ENCODE peak calls at places on chromosomes 11 and 22, in four cellular contexts. V, Z, N and O are unnamed samples.

GRCh38 chr22:27405672-27406388 is 395.7 kb downstream of the MN1 start:
- DNase-seq in V (peak; percentile 84), Z (peak; percentile 65), N (peak; percentile 45), O (no peak)

GRCh38 chr11:121293276-121293569 is 652 bp downstream of the SC5D start:
- DNase-seq in V (no peak), Z (no peak), N (peak; percentile 31), O (no peak)

GRCh38 chr11:7622731-7623130 is 50.6 kb downstream of the CYB5R2 start:
- DNase-seq in V (no peak), Z (no peak), N (no peak), O (no peak)

GRCh38 chr22:37632174-37633081 is 7.0 kb upstream of the SH3BP1 start:
- DNase-seq in V (no peak), Z (no peak), N (no peak), O (no peak)

GRCh38 chr11:70860855-70861254 is 391.5 kb downstream of the SHANK2 start:
- DNase-seq in V (no peak), Z (no peak), N (no peak), O (no peak)

GRCh38 chr11:57344826-57345225 is 6.7 kb downstream of the P2RX3 start:
- DNase-seq in V (no peak), Z (no peak), N (no peak), O (no peak)

GRCh38 chr11:120682866-120683265 is 171.3 kb downstream of the GRIK4 start:
- DNase-seq in V (no peak), Z (no peak), N (peak; percentile 82), O (no peak)

GRCh38 chr11:114298701-114299090 is 2.5 kb downstream of the NNMT start:
- DNase-seq in V (no peak), Z (no peak), N (no peak), O (no peak)

GRCh38 chr11:121595717-121596156 is 143.0 kb upstream of the SORL1-AS1 start:
- DNase-seq in V (no peak), Z (peak; percentile 99), N (peak; percentile 100), O (no peak)

GRCh38 chr11:10322401-10322800 is 17.5 kb downstream of the ADM start:
- DNase-seq in V (no peak), Z (no peak), N (no peak), O (no peak)

GRCh38 chr11:76700177-76701100 is 29.9 kb upstream of the LRRC32 start:
- DNase-seq in V (no peak), Z (peak; percentile 72), N (peak; percentile 97), O (no peak)

GRCh38 chr11:14015711-14016110 is 53.2 kb downstream of the SPON1 start:
- DNase-seq in V (peak; percentile 37), Z (peak; percentile 51), N (peak; percentile 81), O (no peak)

GRCh38 chr22:50157976-50158375 is 12.6 kb upstream of the PANX2 start:
- DNase-seq in V (peak; percentile 79), Z (peak; percentile 79), N (no peak), O (no peak)

GRCh38 chr11:68546555-68546954 is 86.0 kb downstream of the PPP6R3 start:
- DNase-seq in V (no peak), Z (peak; percentile 14), N (peak; percentile 47), O (no peak)

GRCh38 chr22:37742374-37743092 is 45.7 kb downstream of the TRIOBP start:
- DNase-seq in V (peak; percentile 71), Z (peak; percentile 92), N (peak; percentile 91), O (no peak)

GRCh38 chr11:131684111-131685060 is 314.0 kb downstream of the NTM start:
- DNase-seq in V (no peak), Z (no peak), N (no peak), O (no peak)

GRCh38 chr11:110090466-110091026 is 2.6 kb upstream of the ZC3H12C start:
- DNase-seq in V (no peak), Z (no peak), N (no peak), O (no peak)

GRCh38 chr22:41995211-41995610 is 3.4 kb upstream of the WBP2NL start:
- DNase-seq in V (no peak), Z (no peak), N (no peak), O (peak; percentile 15)

GRCh38 chr22:35299217-35299716 is 427 bp upstream of the TOM1 start:
- DNase-seq in V (no peak), Z (peak; percentile 16), N (no peak), O (no peak)

GRCh38 chr11:9562716-9563115 is 10.8 kb upstream of the WEE1 start:
- DNase-seq in V (no peak), Z (peak; percentile 62), N (no peak), O (no peak)

GRCh38 chr11:132563050-132563449 is 969.3 kb downstream of the OPCML start:
- DNase-seq in V (no peak), Z (no peak), N (no peak), O (no peak)

GRCh38 chr11:86162257-86162656 is 82.3 kb upstream of the EED start:
- DNase-seq in V (no peak), Z (peak; percentile 81), N (peak; percentile 93), O (no peak)

GRCh38 chr11:112157274-112157766 is 6.6 kb downstream of the IL18 start:
- DNase-seq in V (peak; percentile 51), Z (peak; percentile 99), N (peak; percentile 100), O (no peak)

GRCh38 chr11:79896258-79896657 is 455.4 kb upstream of the TENM4 start:
- DNase-seq in V (no peak), Z (peak; percentile 68), N (peak; percentile 48), O (no peak)

GRCh38 chr11:112159098-112159761 is 4.7 kb downstream of the IL18 start:
- DNase-seq in V (peak; percentile 18), Z (no peak), N (no peak), O (no peak)

GRCh38 chr22:25281675-25282345 is 62.4 kb downstream of the CRYBB2 start:
- DNase-seq in V (no peak), Z (no peak), N (no peak), O (no peak)

GRCh38 chr11:108220721-108221346 is 1.6 kb downstream of the NPAT start:
- DNase-seq in V (no peak), Z (no peak), N (no peak), O (no peak)

GRCh38 chr11:126702987-126703386 is 297.6 kb downstream of the KIRREL3 start:
- DNase-seq in V (no peak), Z (no peak), N (no peak), O (no peak)

GRCh38 chr22:35315855-35316745 is 16.4 kb downstream of the TOM1 start:
- DNase-seq in V (no peak), Z (peak; percentile 66), N (no peak), O (no peak)

GRCh38 chr22:43127166-43127908 is 15.9 kb downstream of the MCAT start:
- DNase-seq in V (peak; percentile 91), Z (peak; percentile 84), N (no peak), O (no peak)

GRCh38 chr11:62909107-62909894 is 11.9 kb downstream of the CHRM1 start:
- DNase-seq in V (peak; percentile 73), Z (peak; percentile 68), N (peak; percentile 73), O (no peak)
- TF ChIP-seq CTCF in V (peak; percentile 63), Z (peak; percentile 58), N (peak; percentile 72), O (peak; percentile 80)

GRCh38 chr11:44315947-44316387 is 6.0 kb upstream of the ALX4 start:
- DNase-seq in V (no peak), Z (no peak), N (peak; percentile 22), O (no peak)
- TF ChIP-seq CTCF in V (no peak), Z (no peak), N (no peak), O (peak; percentile 50)

GRCh38 chr11:12639388-12639787 is 34.8 kb upstream of the TEAD1 start:
- DNase-seq in V (no peak), Z (no peak), N (no peak), O (no peak)

GRCh38 chr11:12640355-12640754 is 33.9 kb upstream of the TEAD1 start:
- DNase-seq in V (no peak), Z (no peak), N (no peak), O (no peak)

GRCh38 chr11:12643029-12643428 is 31.2 kb upstream of the TEAD1 start:
- DNase-seq in V (no peak), Z (no peak), N (no peak), O (no peak)

GRCh38 chr11:12640926-12641849 is 33.0 kb upstream of the TEAD1 start:
- DNase-seq in V (no peak), Z (no peak), N (no peak), O (no peak)

GRCh38 chr11:12642040-12642439 is 32.2 kb upstream of the TEAD1 start:
- DNase-seq in V (no peak), Z (no peak), N (peak; percentile 68), O (no peak)
- TF ChIP-seq CTCF in V (no peak), Z (no peak), N (no peak), O (no peak)

DNA sequence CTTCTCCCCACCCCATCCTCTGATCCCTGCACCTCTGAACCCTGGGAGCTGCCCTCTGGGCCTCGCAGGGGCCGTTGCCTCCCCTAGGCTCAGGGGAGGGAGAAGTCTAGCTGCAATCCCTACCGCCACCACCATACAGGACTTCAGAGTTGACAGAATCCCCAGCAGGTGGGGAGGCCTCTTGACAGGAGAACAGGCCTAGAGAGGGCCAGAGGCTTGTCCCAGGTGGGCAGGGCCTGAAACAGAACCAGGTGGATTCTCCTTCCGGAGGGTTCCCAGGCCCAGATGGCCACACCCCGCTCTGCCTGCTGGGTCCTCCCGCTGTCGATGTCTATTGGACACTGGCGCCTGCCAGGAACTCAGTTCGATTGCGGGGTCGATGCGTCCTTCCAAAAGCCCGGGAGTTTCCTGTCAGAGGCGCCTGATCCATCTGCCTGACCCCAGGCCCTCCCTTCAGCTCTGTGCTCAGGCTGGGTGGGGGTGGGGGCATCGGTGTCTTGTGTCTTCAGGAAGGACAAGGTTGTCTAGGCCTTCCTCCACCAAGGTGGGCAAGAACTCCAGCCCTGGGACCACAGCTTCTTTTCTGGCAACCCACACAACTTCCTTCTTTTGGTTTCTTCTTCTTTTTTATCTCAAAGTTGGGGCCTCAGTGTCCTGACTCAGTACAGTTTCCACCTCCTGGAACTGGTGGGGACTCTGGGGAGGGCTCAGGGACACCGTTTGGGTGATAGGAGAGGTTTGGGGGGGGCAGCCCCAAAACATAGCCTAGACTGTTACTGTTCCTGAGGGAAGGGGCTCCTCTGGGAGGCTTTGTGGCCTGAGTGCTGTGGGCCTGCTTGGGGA is 6.4 kb downstream of the STARD10 start:
- DNase-seq in V (no peak), Z (no peak), N (no peak), O (no peak)
- TF ChIP-seq CTCF in V (no peak), Z (peak; percentile 15), N (no peak), O (no peak)

GRCh38 chr11:84398017-84398626 is 1112.0 kb upstream of the CCDC90B start:
- DNase-seq in V (peak; percentile 7), Z (peak; percentile 41), N (peak; percentile 1), O (no peak)
- TF ChIP-seq CTCF in V (no peak), Z (peak; percentile 51), N (peak; percentile 17), O (peak; percentile 30)